ENCODE peak calls at places on chromosomes 2 and 18, in eight cellular contexts. D is GM23338, W is cardiac muscle cell, Z is BE2C, N is AG04450, T is RWPE1, F is A549, C is neural crest cell. X is an unnamed sample.

GRCh38 chr2:187878096-187878495 is 323.9 kb upstream of the TFPI start:
- DNase-seq in D (no peak), W (no peak), Z (no peak), N (no peak), T (no peak), F (no peak), C (no peak), X (no peak)

GRCh38 chr18:2150566-2150965 is 420.7 kb downstream of the METTL4 start:
- DNase-seq in D (no peak), W (no peak), Z (no peak), N (no peak), T (peak; percentile 8), F (no peak), C (no peak), X (no peak)

GRCh38 chr2:14235667-14236066 is 396.9 kb upstream of the LRATD1 start:
- DNase-seq in D (no peak), W (no peak), Z (no peak), N (no peak), T (no peak), F (no peak), C (no peak), X (no peak)

GRCh38 chr2:28613181-28613580 is 117.3 kb downstream of the PLB1 start:
- DNase-seq in D (no peak), W (no peak), Z (no peak), N (no peak), T (no peak), F (no peak), C (no peak), X (no peak)

GRCh38 chr2:19600506-19600905 is 242.1 kb upstream of the OSR1 start:
- DNase-seq in D (no peak), W (no peak), Z (no peak), N (no peak), T (no peak), F (no peak), C (no peak), X (no peak)

GRCh38 chr2:27717070-27717453 is 53.4 kb downstream of the SLC4A1AP start:
- DNase-seq in D (peak; percentile 19), W (peak; percentile 54), Z (peak; percentile 84), N (no peak), T (peak; percentile 71), F (peak; percentile 87), C (no peak), X (no peak)

GRCh38 chr2:217049376-217049775 is 189.5 kb upstream of the TNP1 start:
- DNase-seq in D (peak; percentile 3), W (no peak), Z (no peak), N (no peak), T (no peak), F (no peak), C (no peak), X (no peak)

GRCh38 chr2:113274427-113274826 is 4.3 kb downstream of the PAX8 start:
- DNase-seq in D (no peak), W (no peak), Z (no peak), N (no peak), T (no peak), F (no peak), C (no peak), X (no peak)

GRCh38 chr18:74982946-74983635 is 225.8 kb downstream of the PTGR3 start:
- DNase-seq in D (no peak), W (no peak), Z (no peak), N (no peak), T (no peak), F (no peak), C (no peak), X (no peak)

GRCh38 chr18:39205565-39205964 is 1640.0 kb upstream of the CELF4 start:
- DNase-seq in D (no peak), W (peak; percentile 1), Z (no peak), N (no peak), T (no peak), F (no peak), C (no peak), X (no peak)

DNA sequence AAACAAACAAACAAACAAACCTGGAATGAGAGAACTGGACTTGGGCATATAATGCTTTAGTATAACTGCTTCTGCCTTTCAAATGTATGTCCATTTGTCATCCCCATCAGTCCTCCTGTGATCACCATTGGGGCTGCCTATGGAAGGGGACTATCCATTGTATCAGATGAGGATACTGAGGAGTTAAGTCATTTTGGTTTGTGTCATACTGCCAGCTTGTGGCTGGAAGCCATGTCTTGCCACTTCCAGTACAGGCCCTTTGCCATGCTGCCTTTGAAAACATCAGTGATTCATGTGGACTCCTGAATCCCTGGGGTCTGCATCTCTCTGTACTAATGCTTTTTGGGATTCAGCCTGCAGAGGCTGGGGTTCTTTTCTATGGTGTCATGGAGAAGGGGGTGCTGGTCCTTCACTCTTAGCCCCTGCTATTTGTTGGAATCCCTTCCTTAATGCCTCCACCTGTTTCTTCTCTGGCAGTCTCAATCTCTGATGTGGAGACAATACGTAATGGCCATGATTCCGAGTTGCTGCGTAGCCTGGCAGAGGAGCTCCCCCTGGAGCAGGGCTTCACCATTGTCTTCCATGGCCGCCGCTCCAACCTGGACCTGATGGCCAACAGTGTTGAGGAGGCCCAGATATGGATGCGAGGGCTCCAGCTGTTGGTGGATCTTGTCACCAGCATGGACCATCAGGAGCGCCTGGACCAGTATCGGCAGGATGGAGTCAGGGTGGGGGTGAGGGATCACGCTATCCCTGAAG is 10.6 kb downstream of the PLCD4 start:
- DNase-seq in D (peak; percentile 17), W (no peak), Z (peak; percentile 39), N (no peak), T (no peak), F (no peak), C (no peak), X (no peak)
- TF ChIP-seq CTCF in D (peak; percentile 53), W (no peak), Z (peak; percentile 65), N (no peak), T (peak; percentile 44), F (no peak), C (no peak), X (peak; percentile 15)

DNA sequence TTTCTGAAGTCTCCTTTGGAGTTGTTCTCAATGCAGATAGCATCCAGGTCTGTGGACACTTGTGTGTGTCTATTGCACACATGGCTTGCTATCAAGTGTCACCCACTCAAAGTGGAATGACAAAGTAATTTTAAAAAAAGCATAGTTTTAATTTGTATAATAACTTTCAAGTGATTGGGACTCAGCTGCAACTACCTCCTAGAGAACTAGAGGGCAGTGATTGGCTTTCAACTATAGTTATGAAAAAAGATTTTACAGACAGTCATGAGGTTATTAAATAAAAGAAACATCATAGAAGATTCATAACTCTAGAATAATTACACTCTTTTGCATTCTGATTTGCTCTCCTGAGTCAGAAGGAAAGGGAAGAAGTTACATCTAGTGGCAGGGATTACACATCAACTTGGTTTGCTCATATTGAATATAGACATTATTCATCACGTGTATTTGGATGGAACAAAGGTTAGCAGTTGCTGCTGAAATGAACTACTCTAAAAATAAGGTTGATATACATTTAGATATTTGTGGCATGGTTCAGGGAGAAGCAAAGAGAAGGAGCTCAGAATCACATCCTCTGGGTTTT is 4.7 kb downstream of the GPR39 start:
- DNase-seq in D (no peak), W (no peak), Z (no peak), N (no peak), T (no peak), F (no peak), C (no peak), X (no peak)
- TF ChIP-seq CTCF in D (no peak), W (peak; percentile 14), Z (no peak), N (peak; percentile 30), T (no peak), F (no peak), C (no peak), X (no peak)

DNA sequence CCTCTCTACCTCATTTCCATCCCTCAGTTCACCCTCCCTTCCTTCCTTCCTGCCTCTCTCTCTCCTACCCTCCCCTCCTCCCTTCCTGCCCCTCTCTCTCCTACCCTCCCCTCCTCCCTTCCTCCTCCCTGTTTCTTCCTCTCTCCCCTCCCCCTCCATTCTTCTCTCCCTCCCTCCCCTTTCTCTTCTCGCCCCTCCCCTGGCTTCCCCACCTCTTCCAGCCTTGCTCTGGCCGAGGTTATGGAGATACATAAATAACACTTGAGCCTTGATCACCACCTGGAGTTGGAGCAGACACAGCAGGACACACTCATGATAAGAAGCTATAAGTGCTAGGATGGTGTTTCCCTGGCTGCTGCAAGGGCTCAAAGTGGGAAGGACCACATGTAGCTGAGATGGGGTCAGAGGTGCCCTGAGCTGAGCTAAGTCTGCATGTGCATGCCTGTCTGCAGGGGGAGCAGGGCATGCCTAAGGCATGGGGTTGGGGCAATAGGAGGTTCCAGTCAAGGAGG is 326.1 kb upstream of the HS6ST1 start:
- DNase-seq in D (peak; percentile 83), W (no peak), Z (no peak), N (no peak), T (no peak), F (no peak), C (no peak), X (no peak)
- TF ChIP-seq CTCF in D (peak; percentile 66), W (peak; percentile 24), Z (no peak), N (peak; percentile 17), T (no peak), F (no peak), C (no peak), X (no peak)

GRCh38 chr2:1887106-1887505 is 142.8 kb upstream of the PXDN start:
- DNase-seq in D (no peak), W (no peak), Z (no peak), N (no peak), T (no peak), F (no peak), C (no peak), X (no peak)

GRCh38 chr2:1889099-1889650 is 144.9 kb upstream of the PXDN start:
- DNase-seq in D (no peak), W (no peak), Z (no peak), N (no peak), T (no peak), F (no peak), C (no peak), X (no peak)

GRCh38 chr2:1886405-1886992 is 142.2 kb upstream of the PXDN start:
- DNase-seq in D (peak; percentile 91), W (peak; percentile 74), Z (peak; percentile 74), N (peak; percentile 30), T (peak; percentile 55), F (peak; percentile 81), C (peak; percentile 74), X (peak; percentile 72)

GRCh38 chr2:1884933-1885580 is 140.7 kb upstream of the PXDN start:
- DNase-seq in D (no peak), W (peak; percentile 83), Z (no peak), N (no peak), T (no peak), F (no peak), C (no peak), X (no peak)

DNA sequence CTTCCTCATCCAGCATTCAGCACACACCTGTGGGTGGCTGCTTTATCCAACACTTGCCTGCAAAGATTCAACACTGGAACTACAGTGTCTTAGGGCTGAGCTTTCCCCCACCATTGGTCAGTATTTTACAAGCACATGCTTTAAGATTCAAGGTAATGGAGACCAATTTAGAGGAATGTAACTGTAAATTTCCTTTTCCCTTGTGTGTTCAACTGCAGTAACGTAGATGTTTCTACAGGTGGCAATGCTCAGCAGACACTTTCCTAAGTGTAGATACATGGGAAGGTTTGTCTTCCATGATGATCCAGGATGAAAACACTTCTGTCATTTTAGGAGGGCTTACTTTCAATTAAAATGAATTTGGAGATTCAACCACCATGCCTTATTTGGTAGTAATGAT is 143.6 kb upstream of the PXDN start:
- DNase-seq in D (peak; percentile 73), W (peak; percentile 4), Z (no peak), N (no peak), T (peak; percentile 18), F (peak; percentile 41), C (no peak), X (no peak)
- TF ChIP-seq CTCF in D (peak; percentile 63), W (peak; percentile 29), Z (peak; percentile 36), N (peak; percentile 47), T (peak; percentile 14), F (peak; percentile 14), C (peak; percentile 50), X (peak; percentile 34)